ENCODE peak calls at places on chromosomes 4 and X, in five cellular contexts. R is AG09309, A is BJ, V is brain microvascular endothelial cell, H is left ventricle myocardium inferior. J is an unnamed sample.

GRCh38 chr4:108502366-108502765 is 118.0 kb upstream of the RPL34 start:
- DNase-seq in V (no peak), R (no peak), A (no peak), H (no peak), J (no peak)

GRCh38 chr4:159600102-159600501 is 497.2 kb downstream of the RAPGEF2 start:
- DNase-seq in H (no peak), R (no peak), A (no peak), V (no peak), J (no peak)

GRCh38 chr4:114547340-114548134 is 51.1 kb upstream of the UGT8 start:
- DNase-seq in A (no peak), R (no peak), V (no peak), H (no peak), J (no peak)

GRCh38 chr4:151260526-151260925 is 16.4 kb upstream of the PRSS48 start:
- DNase-seq in V (no peak), A (no peak), R (no peak), H (no peak), J (no peak)

GRCh38 chr4:137198791-137199190 is 333.5 kb downstream of the PCDH18 start:
- DNase-seq in V (no peak), A (no peak), H (no peak), R (no peak), J (no peak)

GRCh38 chr4:129110931-129111330 is 15.0 kb downstream of the C4orf33 start:
- DNase-seq in H (no peak), R (no peak), A (no peak), V (no peak), J (no peak)

GRCh38 chr4:40331937-40332336 is 3.2 kb upstream of the CHRNA9 start:
- DNase-seq in A (no peak), R (no peak), V (no peak), H (no peak), J (no peak)

GRCh38 chrX:83469551-83469950 is 38.5 kb upstream of the POU3F4 start:
- DNase-seq in H (no peak), R (no peak), V (no peak), A (no peak), J (peak)

GRCh38 chr4:15986900-15987299 is 23.9 kb upstream of the FGFBP2 start:
- DNase-seq in H (no peak), A (no peak), R (no peak), V (no peak), J (no peak)

GRCh38 chr4:89298788-89299152 is 8.8 kb downstream of the GPRIN3 start:
- DNase-seq in A (no peak), V (peak), R (no peak), H (no peak), J (peak)

GRCh38 chrX:107742754-107743191 is 32.8 kb downstream of the TSC22D3 start:
- DNase-seq in V (no peak), A (no peak), H (no peak), R (no peak), J (no peak)

GRCh38 chr4:152536545-152537182 is 772 bp upstream of the FBXW7 start:
- DNase-seq in A (no peak), R (peak), V (peak), H (no peak), J (peak)

DNA sequence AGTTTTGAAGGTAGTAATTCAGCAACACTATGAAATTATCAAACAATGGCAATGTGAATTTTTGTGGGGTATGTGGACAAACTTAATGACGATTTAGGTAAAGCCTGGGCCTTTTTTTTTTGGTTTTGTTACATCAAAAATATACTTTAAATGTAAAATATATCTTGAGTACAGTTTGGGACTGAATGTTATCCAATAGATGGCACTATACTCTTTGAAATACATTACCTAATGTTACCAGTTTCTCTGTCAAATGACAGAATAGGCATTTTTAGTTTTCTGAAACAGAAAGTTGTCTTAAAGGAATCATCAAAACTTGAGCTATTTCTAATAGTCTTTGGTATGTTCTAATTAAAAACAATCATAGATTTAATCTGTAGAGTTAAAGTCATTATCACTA is 1651.9 kb downstream of the C4orf33 start:
- DNase-seq in V (no peak), H (no peak), R (no peak), A (no peak), J (peak)
- TF ChIP-seq CTCF in V (no peak), H (no peak), R (no peak), A (no peak), J (peak)

GRCh38 chr4:42653606-42654560 is 3.0 kb downstream of the ATP8A1 start:
- DNase-seq in V (no peak), H (no peak), A (no peak), R (no peak), J (no peak)
- H3K4me3 ChIP-seq in V (no peak), H (peak), A (no peak), R (no peak), J (no peak)

DNA sequence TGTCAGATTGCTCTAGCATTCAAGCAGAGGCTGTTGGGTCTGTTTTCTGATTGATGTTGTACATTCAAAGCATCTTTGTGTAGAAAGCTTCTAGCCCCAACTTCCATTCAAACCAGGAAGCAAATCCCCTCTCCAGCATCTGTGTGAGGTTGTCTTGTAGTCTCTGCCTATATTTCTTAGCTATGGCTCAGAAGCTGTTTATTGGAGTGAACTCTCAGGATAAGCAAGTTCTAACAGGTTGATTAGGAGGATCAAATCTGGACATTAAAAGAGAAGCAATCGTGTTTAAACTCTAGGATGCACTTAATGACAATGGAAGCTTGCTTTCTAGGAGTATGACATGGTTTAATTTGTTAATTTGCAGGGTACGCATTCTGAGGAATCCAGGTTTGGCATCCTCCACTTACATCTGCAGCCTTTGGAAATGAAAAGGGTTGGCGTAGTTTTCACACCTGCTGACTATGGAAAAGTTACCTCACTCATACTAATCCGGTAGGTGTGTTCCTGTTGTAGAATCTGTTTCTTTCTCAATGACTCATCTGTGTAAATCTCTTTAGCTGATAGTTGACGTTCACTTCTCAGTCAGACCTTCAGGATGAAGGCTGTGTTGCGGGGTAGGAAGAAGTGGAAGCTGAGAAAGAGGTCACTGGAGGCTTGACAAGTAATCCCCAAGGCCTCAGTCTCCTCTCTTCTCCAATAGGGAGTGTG is 88.0 kb upstream of the TLR2 start:
- DNase-seq in H (no peak), A (no peak), V (no peak), R (no peak), J (no peak)
- TF ChIP-seq CTCF in H (no peak), A (no peak), V (no peak), R (no peak), J (no peak)

GRCh38 chr4:58766763-58767162 is 1656.6 kb upstream of the IGFBP7 start:
- DNase-seq in H (no peak), A (no peak), R (no peak), V (no peak), J (no peak)

GRCh38 chr4:58760100-58760499 is 1649.9 kb upstream of the IGFBP7 start:
- DNase-seq in A (no peak), V (no peak), R (no peak), H (no peak), J (no peak)

GRCh38 chr4:58760737-58761136 is 1650.6 kb upstream of the IGFBP7 start:
- DNase-seq in A (no peak), R (no peak), V (no peak), H (no peak), J (no peak)

GRCh38 chr4:58761563-58761962 is 1651.4 kb upstream of the IGFBP7 start:
- DNase-seq in R (no peak), A (no peak), V (no peak), H (no peak), J (no peak)
- H3K4me3 ChIP-seq in R (no peak), A (no peak), V (no peak), H (no peak), J (no peak)

GRCh38 chr4:87497141-87497540 is 32.0 kb downstream of the SPARCL1 start:
- DNase-seq in A (no peak), V (no peak), R (no peak), H (no peak), J (no peak)
- TF ChIP-seq CTCF in A (peak), V (peak), R (peak), H (peak), J (peak)

GRCh38 chrX:65671966-65672365 is 4.5 kb downstream of the MSN start:
- DNase-seq in A (no peak), R (no peak), H (no peak), V (no peak), J (peak)

GRCh38 chrX:65677954-65678469 is 10.6 kb downstream of the MSN start:
- DNase-seq in R (peak), V (peak), H (no peak), A (peak), J (peak)

GRCh38 chrX:65671286-65671685 is 3.8 kb downstream of the MSN start:
- DNase-seq in A (no peak), H (no peak), R (no peak), V (no peak), J (no peak)

GRCh38 chrX:65673857-65674350 is 6.5 kb downstream of the MSN start:
- DNase-seq in H (no peak), V (no peak), A (no peak), R (no peak), J (peak)

GRCh38 chrX:65674351-65674893 is 7.0 kb downstream of the MSN start:
- DNase-seq in H (no peak), V (no peak), A (no peak), R (no peak), J (no peak)
- H3K4me3 ChIP-seq in H (peak), V (no peak), A (no peak), R (no peak), J (no peak)

J was measured in cardiac fibroblast.